ENCODE peak calls at places on chromosomes 11 and 22, in eight cellular contexts. D is stimulated activated CD4-positive, alpha-beta T cell treated with anti-CD3 and anti-CD28 coated beads, TNF-alpha, amount 100 ng/mL, for 48 hours; H is fibroblast of lung; P is stimulated activated CD8-positive, alpha-beta memory T cell treated with anti-CD3 and anti-CD28 coated beads, Interleukin-7, amount 100 ng/mL, for 48 hours; T is T-cell; Y is activated gamma-delta T cell treated with Interleukin-2 at 50 U/mL for 16 hours; I is activated naive CD4-positive, alpha-beta T cell; V is NCI-H1694 treated with DMSO at 0.1 percent for 48 hours. Z is an unnamed sample.

GRCh38 chr11:2039198-2039759 is 41.6 kb upstream of the H19 start:
- DNase-seq in D (no peak), H (no peak), P (no peak), T (no peak), Y (no peak), I (no peak), V (no peak), Z (no peak)

GRCh38 chr11:118081241-118081958 is 4.5 kb downstream of the TMPRSS4 start:
- DNase-seq in D (no peak), H (no peak), P (no peak), T (no peak), Y (no peak), I (no peak), V (no peak), Z (no peak)

GRCh38 chr11:6321356-6321755 is 1.1 kb upstream of the CAVIN3 start:
- DNase-seq in D (no peak), H (no peak), P (no peak), T (no peak), Y (no peak), I (no peak), V (no peak), Z (no peak)

GRCh38 chr11:100072131-100072530 is 615.0 kb upstream of the ARHGAP42 start:
- DNase-seq in D (no peak), H (no peak), P (no peak), T (no peak), Y (no peak), I (no peak), V (no peak), Z (no peak)

GRCh38 chr11:72238040-72238450 is 5.9 kb downstream of the PHOX2A start:
- DNase-seq in D (no peak), H (peak), P (peak), T (peak), Y (peak), I (no peak), V (peak), Z (peak)

GRCh38 chr11:122007611-122008071 is 108.4 kb downstream of the BLID start:
- DNase-seq in D (no peak), H (peak), P (no peak), T (no peak), Y (no peak), I (no peak), V (no peak), Z (no peak)

GRCh38 chr11:104365676-104366075 is 201.7 kb upstream of the PDGFD start:
- DNase-seq in D (no peak), H (peak), P (no peak), T (no peak), Y (no peak), I (no peak), V (no peak), Z (no peak)

GRCh38 chr22:43637267-43637666 is 174.8 kb downstream of the EFCAB6 start:
- DNase-seq in D (no peak), H (no peak), P (no peak), T (no peak), Y (no peak), I (no peak), V (no peak), Z (no peak)

GRCh38 chr11:116857936-116858335 is 20.5 kb upstream of the APOA1 start:
- DNase-seq in D (no peak), H (peak), P (no peak), T (no peak), Y (no peak), I (no peak), V (no peak), Z (no peak)